ENCODE peak calls at places on chromosomes 6 and 20, in eight cellular contexts. One of them, this sample, is unnamed.

GRCh38 chr20:53215166-53215565 is 243.0 kb downstream of the TSHZ2 start:
- DNase-seq in GM23338: no peak
- DNase-seq in fibroblast of pulmonary artery: no peak
- DNase-seq in ascending aorta: no peak
- DNase-seq in OCI-LY7: no peak
- DNase-seq in body of pancreas: no peak
- DNase-seq in astrocyte of the cerebellum: no peak
- DNase-seq in AG09309: no peak
- DNase-seq in this sample: no peak

GRCh38 chr20:54254596-54254995 is 46.7 kb downstream of the PFDN4 start:
- DNase-seq in fibroblast of pulmonary artery: peak; percentile 35
- DNase-seq in AG09309: no peak
- DNase-seq in GM23338: no peak
- DNase-seq in astrocyte of the cerebellum: no peak
- DNase-seq in body of pancreas: no peak
- DNase-seq in OCI-LY7: no peak
- DNase-seq in ascending aorta: no peak
- DNase-seq in this sample: peak; percentile 40

GRCh38 chr6:53773044-53773696 is 21.6 kb upstream of the LRRC1 start:
- DNase-seq in AG09309: no peak
- DNase-seq in astrocyte of the cerebellum: no peak
- DNase-seq in GM23338: no peak
- DNase-seq in OCI-LY7: no peak
- DNase-seq in ascending aorta: no peak
- DNase-seq in body of pancreas: no peak
- DNase-seq in fibroblast of pulmonary artery: no peak
- DNase-seq in this sample: no peak

GRCh38 chr6:31568537-31568961 is 3.5 kb upstream of the LTA start:
- DNase-seq in fibroblast of pulmonary artery: no peak
- DNase-seq in astrocyte of the cerebellum: no peak
- DNase-seq in OCI-LY7: peak; percentile 76
- DNase-seq in AG09309: no peak
- DNase-seq in body of pancreas: no peak
- DNase-seq in GM23338: no peak
- DNase-seq in ascending aorta: no peak
- DNase-seq in this sample: no peak

GRCh38 chr6:147000545-147001488 is 203.4 kb upstream of the STXBP5 start:
- DNase-seq in fibroblast of pulmonary artery: peak; percentile 72
- DNase-seq in OCI-LY7: no peak
- DNase-seq in astrocyte of the cerebellum: peak; percentile 60
- DNase-seq in GM23338: no peak
- DNase-seq in AG09309: peak; percentile 23
- DNase-seq in body of pancreas: no peak
- DNase-seq in ascending aorta: no peak
- DNase-seq in this sample: peak; percentile 92

GRCh38 chr20:38290829-38291581 is 13.0 kb upstream of the BPI start:
- DNase-seq in OCI-LY7: no peak
- DNase-seq in ascending aorta: no peak
- DNase-seq in GM23338: peak; percentile 92
- DNase-seq in fibroblast of pulmonary artery: peak; percentile 67
- DNase-seq in AG09309: peak; percentile 35
- DNase-seq in astrocyte of the cerebellum: peak; percentile 94
- DNase-seq in body of pancreas: no peak
- DNase-seq in this sample: peak; percentile 98

GRCh38 chr6:27518881-27519795 is 46.2 kb upstream of the ZNF184 start:
- DNase-seq in AG09309: peak; percentile 77
- DNase-seq in ascending aorta: no peak
- DNase-seq in fibroblast of pulmonary artery: peak; percentile 93
- DNase-seq in GM23338: peak; percentile 86
- DNase-seq in OCI-LY7: peak; percentile 73
- DNase-seq in astrocyte of the cerebellum: peak; percentile 84
- DNase-seq in body of pancreas: peak; percentile 74
- DNase-seq in this sample: peak; percentile 96

GRCh38 chr6:29489286-29489685 is 1.5 kb upstream of the MAS1L start:
- DNase-seq in astrocyte of the cerebellum: no peak
- DNase-seq in OCI-LY7: no peak
- DNase-seq in ascending aorta: no peak
- DNase-seq in fibroblast of pulmonary artery: no peak
- DNase-seq in body of pancreas: no peak
- DNase-seq in AG09309: no peak
- DNase-seq in GM23338: no peak
- DNase-seq in this sample: no peak

GRCh38 chr6:71107935-71108420 is 151.1 kb upstream of the B3GAT2 start:
- DNase-seq in AG09309: peak; percentile 25
- DNase-seq in OCI-LY7: no peak
- DNase-seq in ascending aorta: no peak
- DNase-seq in GM23338: no peak
- DNase-seq in fibroblast of pulmonary artery: peak; percentile 83
- DNase-seq in body of pancreas: no peak
- DNase-seq in astrocyte of the cerebellum: peak; percentile 89
- DNase-seq in this sample: peak; percentile 90

GRCh38 chr20:31881945-31882344 is 11.5 kb downstream of the TTLL9 start:
- DNase-seq in fibroblast of pulmonary artery: no peak
- DNase-seq in body of pancreas: no peak
- DNase-seq in OCI-LY7: no peak
- DNase-seq in GM23338: no peak
- DNase-seq in AG09309: no peak
- DNase-seq in astrocyte of the cerebellum: no peak
- DNase-seq in ascending aorta: no peak
- DNase-seq in this sample: no peak

GRCh38 chr6:39599341-39599740 is 125.9 kb downstream of the KIF6 start:
- DNase-seq in AG09309: peak; percentile 14
- DNase-seq in fibroblast of pulmonary artery: no peak
- DNase-seq in GM23338: no peak
- DNase-seq in ascending aorta: no peak
- DNase-seq in OCI-LY7: no peak
- DNase-seq in astrocyte of the cerebellum: no peak
- DNase-seq in body of pancreas: no peak
- DNase-seq in this sample: no peak

GRCh38 chr20:4898282-4898681 is 103.0 kb downstream of the SLC23A2 start:
- DNase-seq in OCI-LY7: no peak
- DNase-seq in fibroblast of pulmonary artery: peak; percentile 68
- DNase-seq in GM23338: no peak
- DNase-seq in AG09309: peak; percentile 24
- DNase-seq in astrocyte of the cerebellum: no peak
- DNase-seq in ascending aorta: no peak
- DNase-seq in body of pancreas: no peak
- DNase-seq in this sample: peak; percentile 70

GRCh38 chr6:87391334-87391733 is 16.4 kb upstream of the CFAP206 start:
- DNase-seq in body of pancreas: no peak
- DNase-seq in astrocyte of the cerebellum: no peak
- DNase-seq in OCI-LY7: peak; percentile 66
- DNase-seq in AG09309: no peak
- DNase-seq in GM23338: peak; percentile 81
- DNase-seq in ascending aorta: no peak
- DNase-seq in fibroblast of pulmonary artery: peak; percentile 48
- DNase-seq in this sample: peak; percentile 50

DNA sequence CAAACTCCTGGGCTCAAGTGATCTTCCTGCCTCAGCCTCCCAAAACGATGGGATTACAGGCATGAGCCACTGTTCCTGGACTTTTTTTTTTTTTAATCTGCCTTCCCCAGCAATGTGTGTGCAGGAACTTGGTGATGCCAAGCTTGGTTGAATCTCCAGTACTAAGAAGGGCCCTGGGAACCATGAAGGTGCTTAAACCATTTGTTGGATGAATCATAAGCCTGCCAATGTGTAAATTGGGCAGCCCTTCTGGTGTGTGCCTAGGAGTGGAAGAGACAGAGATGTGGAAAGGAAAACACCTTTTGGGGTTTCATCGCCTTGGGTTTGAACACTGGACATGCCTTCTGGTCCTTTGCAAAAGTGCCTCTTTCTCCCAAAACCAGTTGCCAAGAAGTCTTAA is 7.1 kb upstream of the SPO11 start:
- DNase-seq in ascending aorta: no peak
- DNase-seq in body of pancreas: no peak
- DNase-seq in AG09309: no peak
- DNase-seq in GM23338: no peak
- DNase-seq in astrocyte of the cerebellum: no peak
- DNase-seq in fibroblast of pulmonary artery: no peak
- DNase-seq in OCI-LY7: no peak
- DNase-seq in this sample: no peak
- H3K4me3 ChIP-seq in ascending aorta: no peak overlapping the region
- H3K4me3 ChIP-seq in body of pancreas: no peak overlapping the region
- H3K4me3 ChIP-seq in AG09309: no peak overlapping the region
- H3K4me3 ChIP-seq in GM23338: no peak overlapping the region
- H3K4me3 ChIP-seq in astrocyte of the cerebellum: no peak overlapping the region
- H3K4me3 ChIP-seq in fibroblast of pulmonary artery: no peak overlapping the region
- H3K4me3 ChIP-seq in OCI-LY7: no peak overlapping the region
- H3K4me3 ChIP-seq in this sample: no peak overlapping the region

DNA sequence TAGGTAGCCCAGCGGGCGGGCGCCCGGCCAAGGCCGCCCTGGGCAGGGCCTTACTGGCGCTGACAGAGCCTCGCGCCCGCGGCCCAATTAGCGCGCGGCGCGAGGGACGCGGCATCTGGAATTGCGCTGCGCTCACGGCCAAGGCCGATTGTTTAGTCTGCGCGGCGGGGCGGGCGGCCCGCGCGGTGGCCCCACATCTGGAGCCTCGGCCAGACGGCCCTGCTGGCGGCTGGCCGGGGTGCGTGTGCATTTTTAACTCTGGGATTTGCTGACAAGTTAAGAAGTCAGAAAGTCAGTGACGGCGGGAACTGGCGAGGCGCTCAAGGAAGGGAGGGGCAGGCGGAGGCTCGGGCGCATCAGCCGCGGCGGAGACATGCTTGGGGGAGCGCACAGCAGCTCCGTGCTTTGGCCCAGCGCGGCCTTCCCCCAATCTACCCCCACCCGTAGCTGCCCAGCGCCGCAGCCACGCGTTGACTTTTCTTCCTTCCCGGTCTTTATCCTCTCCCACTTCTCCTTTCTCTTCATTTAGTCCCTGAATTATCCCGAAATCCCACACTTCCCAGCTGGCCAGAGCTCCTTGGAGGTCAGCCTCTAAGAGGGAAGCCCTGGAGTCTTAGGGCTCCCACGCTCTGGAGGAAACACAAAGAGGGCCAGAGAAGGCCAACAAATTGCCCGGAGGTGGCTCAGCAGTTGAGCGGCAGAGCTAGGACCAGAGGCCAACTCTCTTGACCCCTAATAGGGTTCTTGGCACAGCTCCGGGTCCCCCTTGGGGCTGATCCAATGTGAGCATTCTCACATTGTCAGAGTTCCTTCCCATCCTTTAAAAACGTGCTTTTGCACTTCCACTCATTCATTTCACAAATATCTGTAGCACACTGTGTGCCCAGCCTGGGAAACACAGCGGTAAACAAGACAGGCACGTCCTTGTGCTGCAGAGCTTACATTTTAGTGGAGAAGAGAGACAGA is 40.8 kb upstream of the FOXP4 start:
- DNase-seq in OCI-LY7: no peak
- DNase-seq in AG09309: peak; percentile 44
- DNase-seq in astrocyte of the cerebellum: no peak
- DNase-seq in ascending aorta: no peak
- DNase-seq in body of pancreas: peak; percentile 54
- DNase-seq in GM23338: peak; percentile 70
- DNase-seq in fibroblast of pulmonary artery: peak; percentile 76
- DNase-seq in this sample: peak; percentile 92
- TF ChIP-seq CTCF in OCI-LY7: no peak
- TF ChIP-seq CTCF in AG09309: no peak
- TF ChIP-seq CTCF in astrocyte of the cerebellum: no peak
- TF ChIP-seq CTCF in ascending aorta: no peak
- TF ChIP-seq CTCF in body of pancreas: no peak
- TF ChIP-seq CTCF in GM23338: no peak
- TF ChIP-seq CTCF in fibroblast of pulmonary artery: no peak
- TF ChIP-seq CTCF in this sample: no peak

GRCh38 chr20:17571153-17571527 is 1.3 kb downstream of the DSTN start:
- DNase-seq in AG09309: no peak
- DNase-seq in GM23338: no peak
- DNase-seq in ascending aorta: no peak
- DNase-seq in OCI-LY7: peak; percentile 35
- DNase-seq in body of pancreas: no peak
- DNase-seq in fibroblast of pulmonary artery: no peak
- DNase-seq in astrocyte of the cerebellum: no peak
- DNase-seq in this sample: peak; percentile 40

GRCh38 chr20:17570347-17571152 is 675 bp downstream of the DSTN start:
- DNase-seq in body of pancreas: peak; percentile 67
- DNase-seq in fibroblast of pulmonary artery: peak; percentile 60
- DNase-seq in ascending aorta: no peak
- DNase-seq in GM23338: peak; percentile 69
- DNase-seq in OCI-LY7: peak; percentile 46
- DNase-seq in astrocyte of the cerebellum: no peak
- DNase-seq in AG09309: no peak
- DNase-seq in this sample: peak; percentile 52

GRCh38 chr20:17568045-17568788 is 1.7 kb upstream of the DSTN start:
- DNase-seq in fibroblast of pulmonary artery: no peak
- DNase-seq in ascending aorta: no peak
- DNase-seq in body of pancreas: no peak
- DNase-seq in astrocyte of the cerebellum: no peak
- DNase-seq in GM23338: no peak
- DNase-seq in AG09309: no peak
- DNase-seq in OCI-LY7: peak; percentile 7
- DNase-seq in this sample: no peak

GRCh38 chr20:17569616-17570346 is at the start of gene DSTN:
- DNase-seq in astrocyte of the cerebellum: peak; percentile 88
- DNase-seq in GM23338: peak; percentile 97
- DNase-seq in body of pancreas: peak; percentile 94
- DNase-seq in AG09309: peak; percentile 72
- DNase-seq in OCI-LY7: peak; percentile 91
- DNase-seq in ascending aorta: peak; percentile 76
- DNase-seq in fibroblast of pulmonary artery: peak; percentile 96
- DNase-seq in this sample: peak; percentile 95

GRCh38 chr20:17568972-17569471 is 853 bp upstream of the DSTN start:
- DNase-seq in GM23338: peak; percentile 63
- DNase-seq in ascending aorta: peak; percentile 78
- DNase-seq in AG09309: peak; percentile 90
- DNase-seq in fibroblast of pulmonary artery: peak; percentile 98
- DNase-seq in body of pancreas: peak; percentile 85
- DNase-seq in OCI-LY7: no peak
- DNase-seq in astrocyte of the cerebellum: peak; percentile 93
- DNase-seq in this sample: peak; percentile 89
- H3K4me3 ChIP-seq in GM23338: peak overlapping the region; percentile 77
- H3K4me3 ChIP-seq in ascending aorta: peak overlapping the region; percentile 93
- H3K4me3 ChIP-seq in AG09309: peak overlapping the region; percentile 88
- H3K4me3 ChIP-seq in fibroblast of pulmonary artery: peak overlapping the region; percentile 68
- H3K4me3 ChIP-seq in body of pancreas: no peak overlapping the region
- H3K4me3 ChIP-seq in OCI-LY7: no peak overlapping the region
- H3K4me3 ChIP-seq in astrocyte of the cerebellum: peak overlapping the region; percentile 96
- H3K4me3 ChIP-seq in this sample: peak overlapping the region; percentile 90

DNA sequence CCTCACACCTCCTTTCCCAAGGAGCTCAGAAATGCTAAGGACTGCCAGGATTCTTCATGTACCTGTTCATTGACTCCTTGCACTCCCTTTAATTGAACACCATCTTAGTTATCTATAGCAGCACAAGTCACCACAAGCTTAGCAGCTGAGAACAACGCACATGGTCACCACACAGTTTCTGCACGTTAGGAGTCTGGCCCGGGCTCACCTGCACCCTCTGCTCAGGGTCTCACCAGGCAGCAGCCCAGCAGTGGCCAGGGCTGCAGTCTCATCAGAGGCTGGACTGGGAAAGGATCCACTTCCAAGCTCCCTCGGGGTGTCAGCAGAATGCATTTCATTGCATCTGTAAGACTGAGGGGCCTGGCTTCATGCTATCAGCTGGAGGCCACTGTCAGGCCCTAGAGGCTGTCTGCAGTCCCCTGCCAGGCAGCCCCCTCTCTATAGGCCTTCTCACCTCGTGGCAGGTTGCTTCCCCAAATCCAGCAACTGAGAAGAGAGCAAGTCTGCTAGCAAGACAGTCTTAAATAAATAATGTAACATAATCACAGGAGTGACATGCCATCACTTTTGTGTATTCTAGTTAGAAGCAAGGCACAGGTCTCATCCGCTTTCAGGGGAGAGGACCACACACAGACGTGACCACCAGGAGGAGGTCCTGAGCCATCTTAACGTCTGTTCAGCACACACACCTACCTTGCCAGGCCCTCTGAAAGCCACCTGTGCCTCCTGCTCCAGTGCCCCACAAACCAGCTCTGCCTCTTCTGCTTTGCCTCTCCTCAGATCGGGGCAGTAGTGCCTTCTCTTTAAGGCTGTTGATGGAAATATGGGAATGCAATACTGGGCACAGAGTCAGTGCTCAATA is 165.2 kb upstream of the CST7 start:
- DNase-seq in GM23338: peak; percentile 61
- DNase-seq in ascending aorta: no peak
- DNase-seq in fibroblast of pulmonary artery: no peak
- DNase-seq in body of pancreas: no peak
- DNase-seq in AG09309: no peak
- DNase-seq in astrocyte of the cerebellum: no peak
- DNase-seq in OCI-LY7: peak; percentile 35
- DNase-seq in this sample: no peak
- TF ChIP-seq CTCF in GM23338: peak; percentile 76
- TF ChIP-seq CTCF in ascending aorta: no peak
- TF ChIP-seq CTCF in fibroblast of pulmonary artery: no peak
- TF ChIP-seq CTCF in body of pancreas: no peak
- TF ChIP-seq CTCF in AG09309: no peak
- TF ChIP-seq CTCF in astrocyte of the cerebellum: no peak
- TF ChIP-seq CTCF in OCI-LY7: peak; percentile 38
- TF ChIP-seq CTCF in this sample: peak; percentile 36